ENCODE peak calls at places on chromosomes 6 and 20, in six cellular contexts. B is BJ, L is uterus, K is AG04449, J is tibial artery, G is upper lobe of right lung. H is an unnamed sample.

GRCh38 chr6:44237813-44238433 is 9.0 kb upstream of the HSP90AB1 start:
- DNase-seq in B (no peak), L (peak; percentile 85), K (no peak), J (peak; percentile 90), G (peak; percentile 92), H (peak; percentile 65)

GRCh38 chr6:15536201-15536955 is 126.5 kb downstream of the DTNBP1 start:
- DNase-seq in B (no peak), L (no peak), K (no peak), J (no peak), G (no peak), H (no peak)

GRCh38 chr20:53608456-53609413 is 15.1 kb upstream of the ZNF217 start:
- DNase-seq in B (no peak), L (no peak), K (no peak), J (no peak), G (peak; percentile 51), H (peak; percentile 33)

GRCh38 chr6:13427838-13428527 is 59.4 kb downstream of the GFOD1 start:
- DNase-seq in B (no peak), L (no peak), K (no peak), J (no peak), G (no peak), H (no peak)

GRCh38 chr20:63048516-63049190 is 41.9 kb upstream of the BHLHE23 start:
- DNase-seq in B (no peak), L (no peak), K (no peak), J (no peak), G (no peak), H (no peak)

GRCh38 chr6:50071921-50072320 is 22.2 kb upstream of the DEFB112 start:
- DNase-seq in B (no peak), L (no peak), K (no peak), J (no peak), G (no peak), H (no peak)

GRCh38 chr6:92231220-92231701 is 1188.1 kb downstream of the EPHA7 start:
- DNase-seq in B (no peak), L (no peak), K (no peak), J (no peak), G (no peak), H (no peak)

GRCh38 chr6:391559-392440 is at the start of gene IRF4:
- DNase-seq in B (no peak), L (no peak), K (no peak), J (no peak), G (no peak), H (no peak)

GRCh38 chr20:47704746-47705496 is 80.4 kb downstream of the SULF2 start:
- DNase-seq in B (no peak), L (peak; percentile 71), K (no peak), J (no peak), G (no peak), H (no peak)

GRCh38 chr20:45972500-45973183 is 639 bp upstream of the ZNF335 start:
- DNase-seq in B (no peak), L (no peak), K (no peak), J (no peak), G (peak; percentile 59), H (no peak)

GRCh38 chr6:7732219-7732618 is 6.3 kb downstream of the BMP6 start:
- DNase-seq in B (no peak), L (no peak), K (no peak), J (no peak), G (no peak), H (no peak)

GRCh38 chr6:97316982-97317381 is 34.0 kb upstream of the MMS22L start:
- DNase-seq in B (no peak), L (no peak), K (no peak), J (no peak), G (no peak), H (no peak)

GRCh38 chr6:141290871-141291270 is 841.9 kb upstream of the GJE1 start:
- DNase-seq in B (no peak), L (no peak), K (no peak), J (no peak), G (no peak), H (no peak)

GRCh38 chr6:85669735-85670194 is 27.1 kb upstream of the SYNCRIP start:
- DNase-seq in B (peak; percentile 29), L (no peak), K (no peak), J (no peak), G (no peak), H (peak; percentile 65)

GRCh38 chr6:132236281-132236680 is 165.0 kb downstream of the MOXD1 start:
- DNase-seq in B (peak; percentile 74), L (no peak), K (no peak), J (no peak), G (no peak), H (no peak)

GRCh38 chr6:133594551-133594950 is 294.4 kb upstream of the TCF21 start:
- DNase-seq in B (no peak), L (no peak), K (no peak), J (no peak), G (no peak), H (no peak)

GRCh38 chr20:9081423-9081966 is 12.6 kb downstream of the PLCB4 start:
- DNase-seq in B (peak; percentile 42), L (no peak), K (no peak), J (no peak), G (no peak), H (no peak)

GRCh38 chr6:109669811-109670210 is 21.2 kb downstream of the AK9 start:
- DNase-seq in B (no peak), L (no peak), K (no peak), J (no peak), G (no peak), H (no peak)

GRCh38 chr6:26215200-26216014 is 128.2 kb downstream of the HFE start:
- DNase-seq in B (no peak), L (no peak), K (no peak), J (no peak), G (no peak), H (peak; percentile 43)

GRCh38 chr6:51892339-51892738 is 195.1 kb downstream of the PKHD1 start:
- DNase-seq in B (no peak), L (no peak), K (no peak), J (no peak), G (no peak), H (no peak)

GRCh38 chr6:104486003-104486402 is 373.7 kb downstream of the HACE1 start:
- DNase-seq in B (no peak), L (no peak), K (no peak), J (no peak), G (no peak), H (no peak)

GRCh38 chr20:56875052-56875663 is 246.1 kb downstream of the TFAP2C start:
- DNase-seq in B (peak; percentile 23), L (no peak), K (no peak), J (no peak), G (no peak), H (peak; percentile 91)

GRCh38 chr6:36075656-36076055 is 48.0 kb downstream of the MAPK14 start:
- DNase-seq in B (no peak), L (no peak), K (no peak), J (no peak), G (no peak), H (no peak)
- TF ChIP-seq CTCF in B (no peak), L (no peak), K (no peak), J (no peak), G (peak; percentile 10), H (peak; percentile 16)

GRCh38 chr6:83479389-83479788 is 32.9 kb upstream of the PRSS35 start:
- DNase-seq in B (no peak), L (no peak), K (no peak), J (no peak), G (no peak), H (no peak)

GRCh38 chr6:83472767-83473166 is 39.6 kb upstream of the PRSS35 start:
- DNase-seq in B (no peak), L (no peak), K (no peak), J (no peak), G (no peak), H (no peak)

GRCh38 chr6:83470587-83470986 is 39.7 kb upstream of the ME1 start:
- DNase-seq in B (no peak), L (no peak), K (no peak), J (no peak), G (no peak), H (no peak)

DNA sequence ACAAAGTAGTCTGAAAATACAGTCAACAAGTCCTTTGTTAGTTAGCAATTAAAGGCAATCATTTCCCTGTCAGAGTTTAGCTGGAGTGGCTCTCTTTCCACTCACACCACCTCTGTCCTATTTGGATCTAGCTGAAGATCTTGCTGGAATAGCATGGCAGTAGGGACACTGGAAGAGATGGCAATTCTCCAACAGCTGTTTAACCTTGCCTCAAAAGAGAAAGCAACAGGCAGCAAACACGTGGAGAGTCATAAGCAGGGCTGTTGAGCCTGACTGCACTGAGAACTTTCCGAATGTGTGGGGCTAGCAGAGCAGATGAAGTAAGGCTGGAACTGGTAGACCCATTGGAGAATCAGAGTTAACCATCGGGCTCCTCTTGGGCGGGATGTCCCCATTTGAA is 38.0 kb upstream of the PRSS35 start:
- DNase-seq in B (no peak), L (no peak), K (no peak), J (no peak), G (no peak), H (peak; percentile 14)
- H3K4me3 ChIP-seq in B (no peak overlapping the region), L (no peak overlapping the region), K (no peak overlapping the region), J (no peak overlapping the region), G (no peak overlapping the region), H (no peak overlapping the region)

DNA sequence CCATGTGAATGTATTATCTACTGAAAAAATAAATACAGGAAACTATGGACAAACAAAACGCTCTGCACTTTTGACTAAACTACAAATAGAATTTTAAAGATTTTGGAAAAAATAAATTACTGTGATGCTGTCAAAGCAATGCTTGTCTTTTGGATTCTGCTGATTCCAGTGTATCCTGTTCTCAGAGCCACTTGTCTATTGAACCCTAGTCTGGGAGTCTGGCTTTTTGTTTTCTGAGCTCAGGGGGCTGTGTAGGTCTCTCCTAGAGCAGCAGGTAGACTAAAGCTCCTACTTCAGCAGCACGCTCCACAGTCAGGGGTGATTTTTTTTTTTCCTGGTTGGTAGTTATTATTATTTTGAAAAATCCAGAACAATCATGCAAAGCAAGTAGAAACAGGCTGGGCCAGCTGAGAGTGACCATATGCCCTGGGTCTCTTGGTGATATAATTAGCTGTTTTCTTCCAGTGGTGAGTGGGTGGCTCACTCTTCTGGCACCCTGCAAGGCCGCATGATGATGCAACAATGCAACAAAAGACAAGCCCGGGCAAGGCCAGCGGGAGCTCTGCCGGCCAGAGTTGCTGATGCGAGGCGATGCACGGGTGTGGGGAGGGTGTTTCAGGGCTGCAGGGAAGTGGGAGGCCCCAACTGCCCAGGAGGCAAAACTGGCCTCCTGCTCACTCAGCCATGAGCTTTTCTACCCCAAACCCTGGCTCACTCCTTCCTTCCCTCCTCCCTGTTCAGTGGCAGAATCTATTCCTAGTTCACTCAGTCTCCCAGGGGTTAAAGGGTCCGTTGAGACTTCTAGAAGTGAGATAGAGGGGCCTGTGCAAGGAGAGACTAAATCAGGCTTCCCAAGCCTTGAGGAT is 11.6 kb upstream of the CDKN1A start:
- DNase-seq in B (peak; percentile 57), L (peak; percentile 86), K (peak; percentile 67), J (peak; percentile 89), G (peak; percentile 86), H (peak; percentile 96)
- TF ChIP-seq CTCF in B (no peak), L (no peak), K (no peak), J (no peak), G (no peak), H (no peak)

DNA sequence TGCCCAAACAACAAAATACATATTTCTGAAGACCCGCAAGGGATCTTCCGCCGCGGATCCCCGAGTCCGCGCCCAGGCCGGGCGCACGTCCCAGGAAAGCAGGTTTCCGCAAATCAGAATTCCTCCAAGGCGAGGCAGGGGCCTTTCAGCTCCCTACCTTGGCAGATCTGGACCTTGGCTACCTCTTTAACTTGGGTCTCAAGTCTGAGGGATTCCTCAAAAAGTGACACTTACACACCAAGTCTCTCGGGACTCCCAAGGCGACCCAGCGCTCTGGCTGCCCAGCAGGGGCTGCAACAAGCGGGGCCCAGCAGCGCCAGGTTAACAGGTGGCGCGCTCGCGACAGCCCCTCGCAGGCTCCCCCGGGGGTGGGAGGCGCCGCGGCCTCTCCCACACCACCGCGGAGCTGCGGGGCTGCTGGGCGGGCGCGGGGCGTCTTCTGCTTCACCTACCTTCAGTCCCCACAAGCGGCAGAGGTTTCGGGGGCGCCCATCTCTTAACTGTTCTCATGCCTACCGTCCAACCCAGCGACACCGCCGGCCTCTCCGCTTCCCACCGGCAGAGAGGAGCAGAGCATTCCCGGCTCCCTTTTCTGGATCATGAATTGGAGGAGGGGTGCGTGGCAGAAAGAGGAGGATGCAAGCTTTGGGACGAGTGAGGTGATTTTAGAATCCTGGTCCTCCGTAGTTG is 414 bp downstream of the SIM1 start:
- DNase-seq in B (no peak), L (no peak), K (no peak), J (no peak), G (no peak), H (no peak)
- H3K4me3 ChIP-seq in B (peak overlapping the region; percentile 74), L (no peak overlapping the region), K (peak overlapping the region; percentile 83), J (peak overlapping the region; percentile 29), G (no peak overlapping the region), H (no peak overlapping the region)

H was measured in astrocyte of the spinal cord.